ENCODE peak calls at places on chromosome 1, in ten cellular contexts. One of them, this sample, is unnamed.

GRCh38 chr1:31828926-31829690 is 13.3 kb upstream of the SPOCD1 start:
- DNase-seq in SK-N-SH: no peak
- DNase-seq in stomach: no peak
- DNase-seq in PC-3: no peak
- DNase-seq in IMR-90: no peak
- DNase-seq in CD4-positive, CD25-positive, alpha-beta regulatory T cell: no peak
- DNase-seq in uterus: no peak
- DNase-seq in fibroblast of lung: no peak
- DNase-seq in cardiac muscle cell: no peak
- DNase-seq in ovary: no peak
- DNase-seq in this sample: peak

GRCh38 chr1:71593523-71593922 is 512.7 kb upstream of the ZRANB2 start:
- DNase-seq in IMR-90: peak
- DNase-seq in SK-N-SH: no peak
- DNase-seq in fibroblast of lung: peak
- DNase-seq in PC-3: peak
- DNase-seq in uterus: no peak
- DNase-seq in stomach: no peak
- DNase-seq in ovary: no peak
- DNase-seq in cardiac muscle cell: no peak
- DNase-seq in CD4-positive, CD25-positive, alpha-beta regulatory T cell: no peak
- DNase-seq in this sample: no peak

GRCh38 chr1:92822907-92823306 is 8.9 kb upstream of the RPL5 start:
- DNase-seq in IMR-90: peak
- DNase-seq in SK-N-SH: no peak
- DNase-seq in CD4-positive, CD25-positive, alpha-beta regulatory T cell: no peak
- DNase-seq in ovary: no peak
- DNase-seq in PC-3: peak
- DNase-seq in uterus: no peak
- DNase-seq in cardiac muscle cell: peak
- DNase-seq in fibroblast of lung: peak
- DNase-seq in stomach: no peak
- DNase-seq in this sample: no peak

GRCh38 chr1:29043270-29043971 is 80.3 kb downstream of the TMEM200B start:
- DNase-seq in CD4-positive, CD25-positive, alpha-beta regulatory T cell: no peak
- DNase-seq in ovary: no peak
- DNase-seq in IMR-90: no peak
- DNase-seq in stomach: no peak
- DNase-seq in fibroblast of lung: peak
- DNase-seq in uterus: no peak
- DNase-seq in PC-3: no peak
- DNase-seq in SK-N-SH: no peak
- DNase-seq in cardiac muscle cell: peak
- DNase-seq in this sample: no peak

GRCh38 chr1:240031009-240031408 is 60.7 kb upstream of the FMN2 start:
- DNase-seq in uterus: no peak
- DNase-seq in ovary: no peak
- DNase-seq in CD4-positive, CD25-positive, alpha-beta regulatory T cell: no peak
- DNase-seq in SK-N-SH: no peak
- DNase-seq in fibroblast of lung: peak
- DNase-seq in PC-3: peak
- DNase-seq in cardiac muscle cell: no peak
- DNase-seq in IMR-90: peak
- DNase-seq in stomach: no peak
- DNase-seq in this sample: peak

GRCh38 chr1:178243119-178243518 is 149.2 kb downstream of the RASAL2 start:
- DNase-seq in uterus: no peak
- DNase-seq in SK-N-SH: no peak
- DNase-seq in ovary: no peak
- DNase-seq in cardiac muscle cell: no peak
- DNase-seq in CD4-positive, CD25-positive, alpha-beta regulatory T cell: no peak
- DNase-seq in IMR-90: no peak
- DNase-seq in stomach: no peak
- DNase-seq in PC-3: no peak
- DNase-seq in fibroblast of lung: no peak
- DNase-seq in this sample: no peak

GRCh38 chr1:36351222-36351977 is 28.0 kb upstream of the EVA1B start:
- DNase-seq in IMR-90: peak
- DNase-seq in uterus: no peak
- DNase-seq in cardiac muscle cell: no peak
- DNase-seq in CD4-positive, CD25-positive, alpha-beta regulatory T cell: no peak
- DNase-seq in ovary: no peak
- DNase-seq in PC-3: peak
- DNase-seq in stomach: no peak
- DNase-seq in SK-N-SH: peak
- DNase-seq in fibroblast of lung: peak
- DNase-seq in this sample: peak

GRCh38 chr1:116881879-116882520 is 27.7 kb upstream of the PTGFRN start:
- DNase-seq in SK-N-SH: no peak
- DNase-seq in IMR-90: peak
- DNase-seq in fibroblast of lung: peak
- DNase-seq in PC-3: peak
- DNase-seq in ovary: peak
- DNase-seq in CD4-positive, CD25-positive, alpha-beta regulatory T cell: peak
- DNase-seq in stomach: peak
- DNase-seq in cardiac muscle cell: peak
- DNase-seq in uterus: peak
- DNase-seq in this sample: peak

GRCh38 chr1:18938707-18939070 is 17.8 kb downstream of the IFFO2 start:
- DNase-seq in IMR-90: no peak
- DNase-seq in ovary: no peak
- DNase-seq in uterus: no peak
- DNase-seq in PC-3: no peak
- DNase-seq in cardiac muscle cell: no peak
- DNase-seq in SK-N-SH: peak
- DNase-seq in fibroblast of lung: no peak
- DNase-seq in CD4-positive, CD25-positive, alpha-beta regulatory T cell: no peak
- DNase-seq in stomach: no peak
- DNase-seq in this sample: peak

GRCh38 chr1:94783342-94784264 is 36.6 kb upstream of the SLC44A3 start:
- DNase-seq in cardiac muscle cell: no peak
- DNase-seq in PC-3: peak
- DNase-seq in ovary: peak
- DNase-seq in CD4-positive, CD25-positive, alpha-beta regulatory T cell: no peak
- DNase-seq in SK-N-SH: no peak
- DNase-seq in uterus: peak
- DNase-seq in fibroblast of lung: peak
- DNase-seq in stomach: peak
- DNase-seq in IMR-90: peak
- DNase-seq in this sample: peak

DNA sequence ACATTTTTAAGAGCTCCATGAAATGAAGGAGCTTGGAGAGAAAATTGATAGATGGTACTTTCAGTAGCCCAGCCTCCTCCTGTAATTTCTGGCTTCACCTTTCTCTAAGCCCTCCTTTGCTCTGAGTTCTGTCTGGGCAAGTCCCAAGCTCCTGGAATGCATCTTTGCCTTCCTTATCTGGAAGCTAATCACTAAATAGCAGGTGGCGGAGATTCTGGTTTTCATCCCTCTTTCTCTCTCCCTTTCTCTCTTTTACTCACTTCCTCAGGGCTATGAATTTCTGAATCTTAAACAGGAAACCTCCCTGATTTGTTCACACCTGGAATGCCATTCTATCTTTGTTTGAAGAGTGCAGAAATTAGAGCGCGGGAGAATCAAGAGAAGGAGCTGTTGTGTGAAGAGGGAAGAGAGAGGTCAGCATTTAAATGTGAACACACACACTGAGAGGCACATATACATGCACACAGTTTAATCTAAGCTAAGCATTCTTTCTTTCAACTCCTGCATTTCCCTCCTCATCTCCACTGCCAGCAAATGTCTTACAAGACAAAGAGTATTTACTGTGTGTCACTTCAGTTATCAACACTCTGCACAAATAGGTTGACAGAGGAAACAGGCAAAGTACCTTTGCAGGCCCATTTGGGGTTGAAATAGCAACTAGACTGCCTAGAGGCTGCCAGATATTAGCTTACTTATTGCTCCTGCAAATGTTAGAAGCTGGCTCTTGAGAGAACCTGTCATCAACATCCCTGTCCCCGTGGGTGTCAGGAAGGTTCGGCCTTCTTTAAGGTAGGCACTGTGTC is 199.4 kb upstream of the CAMK1G start:
- DNase-seq in uterus: no peak
- DNase-seq in SK-N-SH: no peak
- DNase-seq in CD4-positive, CD25-positive, alpha-beta regulatory T cell: no peak
- DNase-seq in cardiac muscle cell: peak
- DNase-seq in stomach: no peak
- DNase-seq in ovary: no peak
- DNase-seq in IMR-90: no peak
- DNase-seq in PC-3: peak
- DNase-seq in fibroblast of lung: no peak
- DNase-seq in this sample: no peak
- H3K27ac ChIP-seq in uterus: no peak
- H3K27ac ChIP-seq in SK-N-SH: no peak
- H3K27ac ChIP-seq in CD4-positive, CD25-positive, alpha-beta regulatory T cell: no peak
- H3K27ac ChIP-seq in cardiac muscle cell: peak
- H3K27ac ChIP-seq in stomach: no peak
- H3K27ac ChIP-seq in ovary: no peak
- H3K27ac ChIP-seq in IMR-90: no peak
- H3K27ac ChIP-seq in PC-3: peak
- H3K27ac ChIP-seq in fibroblast of lung: no peak
- H3K27ac ChIP-seq in this sample: no peak

DNA sequence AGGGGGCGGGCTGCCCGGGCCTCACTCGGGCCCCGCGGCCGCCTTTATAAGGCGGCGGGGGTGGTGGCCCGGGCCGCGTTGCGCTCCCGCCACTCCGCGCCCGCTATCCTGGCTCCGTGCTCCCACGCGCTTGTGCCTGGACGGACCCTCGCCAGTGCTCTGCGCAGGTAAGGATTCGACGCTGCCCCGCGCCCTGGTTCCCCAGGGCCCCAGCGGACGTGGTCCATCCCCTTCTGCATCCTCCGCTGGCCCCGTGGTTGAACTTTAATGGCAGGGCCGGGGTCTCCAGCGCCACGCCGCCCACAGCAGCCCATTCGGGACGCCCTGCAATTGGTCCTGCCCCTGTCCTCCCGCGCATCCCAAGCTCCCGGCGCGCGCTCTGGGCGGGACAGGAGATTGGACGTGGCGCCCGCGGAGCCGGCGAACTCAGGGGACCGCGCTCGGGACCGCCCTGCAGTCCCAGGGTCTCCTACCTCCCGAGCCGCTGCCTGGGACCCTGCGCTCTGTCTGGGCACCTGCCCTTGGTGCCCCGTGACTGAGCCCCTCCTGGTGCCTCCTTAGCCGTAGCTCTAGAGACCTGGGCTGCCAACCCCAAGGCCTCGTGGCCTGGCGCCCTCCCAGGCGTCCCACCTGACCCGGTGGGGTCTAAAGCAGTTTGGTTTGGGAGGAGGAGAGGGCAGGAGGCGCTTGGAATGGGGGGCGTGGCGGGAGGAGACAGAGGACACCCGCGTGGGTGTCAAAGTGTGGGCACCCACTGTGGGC is at the start of gene ALPL:
- DNase-seq in fibroblast of lung: no peak
- DNase-seq in cardiac muscle cell: no peak
- DNase-seq in stomach: no peak
- DNase-seq in PC-3: no peak
- DNase-seq in CD4-positive, CD25-positive, alpha-beta regulatory T cell: no peak
- DNase-seq in uterus: no peak
- DNase-seq in SK-N-SH: no peak
- DNase-seq in ovary: no peak
- DNase-seq in IMR-90: no peak
- DNase-seq in this sample: no peak
- H3K27ac ChIP-seq in fibroblast of lung: no peak
- H3K27ac ChIP-seq in cardiac muscle cell: no peak
- H3K27ac ChIP-seq in stomach: no peak
- H3K27ac ChIP-seq in PC-3: no peak
- H3K27ac ChIP-seq in CD4-positive, CD25-positive, alpha-beta regulatory T cell: no peak
- H3K27ac ChIP-seq in uterus: no peak
- H3K27ac ChIP-seq in SK-N-SH: no peak
- H3K27ac ChIP-seq in ovary: no peak
- H3K27ac ChIP-seq in IMR-90: no peak
- H3K27ac ChIP-seq in this sample: no peak

DNA sequence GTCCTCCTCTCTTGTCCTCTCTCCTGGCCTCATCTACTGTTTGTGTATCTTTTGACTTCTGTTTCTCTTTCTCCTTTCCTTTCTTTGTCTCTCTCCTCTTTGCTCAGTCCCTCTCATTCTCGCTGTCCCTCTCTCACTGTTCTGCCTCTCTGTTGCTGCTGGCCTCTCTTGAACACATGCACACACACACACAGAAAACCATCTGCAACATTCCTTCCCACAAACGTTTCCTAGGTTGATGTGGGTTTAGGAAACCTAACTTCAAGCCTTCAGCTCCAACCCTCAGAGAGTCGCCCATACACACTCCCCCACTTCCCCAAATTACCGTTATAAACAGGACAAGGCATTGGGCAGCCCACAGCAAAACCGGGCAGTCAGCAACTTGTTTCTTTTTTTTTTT is 10.9 kb upstream of the SSBP3 start:
- DNase-seq in stomach: no peak
- DNase-seq in ovary: no peak
- DNase-seq in fibroblast of lung: no peak
- DNase-seq in PC-3: no peak
- DNase-seq in uterus: no peak
- DNase-seq in CD4-positive, CD25-positive, alpha-beta regulatory T cell: no peak
- DNase-seq in IMR-90: no peak
- DNase-seq in SK-N-SH: no peak
- DNase-seq in cardiac muscle cell: no peak
- DNase-seq in this sample: peak
- H3K27ac ChIP-seq in stomach: no peak
- H3K27ac ChIP-seq in ovary: no peak
- H3K27ac ChIP-seq in fibroblast of lung: no peak
- H3K27ac ChIP-seq in PC-3: no peak
- H3K27ac ChIP-seq in uterus: no peak
- H3K27ac ChIP-seq in CD4-positive, CD25-positive, alpha-beta regulatory T cell: no peak
- H3K27ac ChIP-seq in IMR-90: no peak
- H3K27ac ChIP-seq in SK-N-SH: no peak
- H3K27ac ChIP-seq in cardiac muscle cell: no peak
- H3K27ac ChIP-seq in this sample: no peak

GRCh38 chr1:200444478-200444877 is 34.6 kb upstream of the ZNF281 start:
- DNase-seq in fibroblast of lung: no peak
- DNase-seq in SK-N-SH: no peak
- DNase-seq in CD4-positive, CD25-positive, alpha-beta regulatory T cell: no peak
- DNase-seq in uterus: no peak
- DNase-seq in ovary: no peak
- DNase-seq in cardiac muscle cell: no peak
- DNase-seq in IMR-90: no peak
- DNase-seq in PC-3: no peak
- DNase-seq in stomach: no peak
- DNase-seq in this sample: no peak

GRCh38 chr1:200445213-200445612 is 35.4 kb upstream of the ZNF281 start:
- DNase-seq in fibroblast of lung: no peak
- DNase-seq in stomach: no peak
- DNase-seq in CD4-positive, CD25-positive, alpha-beta regulatory T cell: no peak
- DNase-seq in uterus: no peak
- DNase-seq in IMR-90: peak
- DNase-seq in SK-N-SH: no peak
- DNase-seq in cardiac muscle cell: no peak
- DNase-seq in PC-3: peak
- DNase-seq in ovary: no peak
- DNase-seq in this sample: no peak

GRCh38 chr1:200443860-200444259 is 34.0 kb upstream of the ZNF281 start:
- DNase-seq in CD4-positive, CD25-positive, alpha-beta regulatory T cell: no peak
- DNase-seq in PC-3: no peak
- DNase-seq in stomach: no peak
- DNase-seq in cardiac muscle cell: no peak
- DNase-seq in ovary: no peak
- DNase-seq in IMR-90: no peak
- DNase-seq in fibroblast of lung: no peak
- DNase-seq in uterus: no peak
- DNase-seq in SK-N-SH: no peak
- DNase-seq in this sample: no peak

GRCh38 chr1:200452850-200453543 is 43.2 kb upstream of the ZNF281 start:
- DNase-seq in IMR-90: no peak
- DNase-seq in fibroblast of lung: no peak
- DNase-seq in cardiac muscle cell: no peak
- DNase-seq in stomach: no peak
- DNase-seq in CD4-positive, CD25-positive, alpha-beta regulatory T cell: no peak
- DNase-seq in ovary: no peak
- DNase-seq in PC-3: no peak
- DNase-seq in uterus: no peak
- DNase-seq in SK-N-SH: no peak
- DNase-seq in this sample: no peak

GRCh38 chr1:200448034-200448762 is 38.4 kb upstream of the ZNF281 start:
- DNase-seq in cardiac muscle cell: no peak
- DNase-seq in uterus: no peak
- DNase-seq in stomach: no peak
- DNase-seq in fibroblast of lung: no peak
- DNase-seq in ovary: no peak
- DNase-seq in PC-3: no peak
- DNase-seq in SK-N-SH: no peak
- DNase-seq in CD4-positive, CD25-positive, alpha-beta regulatory T cell: peak
- DNase-seq in IMR-90: no peak
- DNase-seq in this sample: no peak
- H3K27ac ChIP-seq in cardiac muscle cell: no peak
- H3K27ac ChIP-seq in uterus: no peak
- H3K27ac ChIP-seq in stomach: no peak
- H3K27ac ChIP-seq in fibroblast of lung: no peak
- H3K27ac ChIP-seq in ovary: no peak
- H3K27ac ChIP-seq in PC-3: no peak
- H3K27ac ChIP-seq in SK-N-SH: no peak
- H3K27ac ChIP-seq in CD4-positive, CD25-positive, alpha-beta regulatory T cell: peak
- H3K27ac ChIP-seq in IMR-90: no peak
- H3K27ac ChIP-seq in this sample: no peak

This sample was measured in osteoblast.